ENCODE peak calls at places on chromosomes 4 and X, in four cellular contexts. L, X, F and H are unnamed samples.

GRCh38 chr4:107854326-107855030 is 29.7 kb downstream of the SGMS2 start:
- DNase-seq in L (no peak), X (no peak), F (no peak), H (no peak)

GRCh38 chrX:13263560-13264251 is 56.1 kb downstream of the ATXN3L start:
- DNase-seq in L (no peak), X (no peak), F (no peak), H (no peak)

GRCh38 chr4:93814722-93815121 is 13.8 kb upstream of the ATOH1 start:
- DNase-seq in L (no peak), X (peak), F (no peak), H (no peak)

GRCh38 chr4:54333657-54334056 is 104.6 kb downstream of the PDGFRA start:
- DNase-seq in L (no peak), X (no peak), F (no peak), H (no peak)

GRCh38 chr4:40953253-40954118 is 203.7 kb downstream of the NSUN7 start:
- DNase-seq in L (peak), X (no peak), F (no peak), H (peak)

GRCh38 chrX:82141942-82142341 is 940.0 kb downstream of the SH3BGRL start:
- DNase-seq in L (no peak), X (peak), F (no peak), H (no peak)

GRCh38 chr4:26404597-26405323 is 83.9 kb downstream of the RBPJ start:
- DNase-seq in L (no peak), X (no peak), F (no peak), H (no peak)

GRCh38 chr4:10164877-10165283 is 48.3 kb upstream of the WDR1 start:
- DNase-seq in L (no peak), X (peak), F (no peak), H (peak)

GRCh38 chr4:15562623-15563022 is 92.5 kb downstream of the FBXL5 start:
- DNase-seq in L (no peak), X (no peak), F (no peak), H (no peak)

GRCh38 chr4:145660064-145660463 is 19.9 kb upstream of the C4orf51 start:
- DNase-seq in L (no peak), X (no peak), F (no peak), H (no peak)

GRCh38 chr4:145663194-145663593 is 16.8 kb upstream of the C4orf51 start:
- DNase-seq in L (no peak), X (no peak), F (no peak), H (no peak)
- TF ChIP-seq CTCF in L (no peak), X (no peak), F (no peak), H (no peak)

GRCh38 chrX:106752101-106752678 is 25.7 kb downstream of the RNF128 start:
- DNase-seq in L (no peak), X (peak), F (no peak), H (peak)
- TF ChIP-seq CTCF in L (peak), X (no peak), F (peak), H (peak)

GRCh38 chr4:176919631-176920030 is 126.9 kb upstream of the VEGFC start:
- DNase-seq in L (no peak), X (no peak), F (no peak), H (no peak)

GRCh38 chr4:176925962-176926361 is 133.2 kb upstream of the VEGFC start:
- DNase-seq in L (no peak), X (no peak), F (no peak), H (no peak)

GRCh38 chr4:176921256-176921655 is 128.5 kb upstream of the VEGFC start:
- DNase-seq in L (no peak), X (no peak), F (no peak), H (no peak)

GRCh38 chr4:176924238-176924637 is 131.5 kb upstream of the VEGFC start:
- DNase-seq in L (no peak), X (no peak), F (no peak), H (no peak)

DNA sequence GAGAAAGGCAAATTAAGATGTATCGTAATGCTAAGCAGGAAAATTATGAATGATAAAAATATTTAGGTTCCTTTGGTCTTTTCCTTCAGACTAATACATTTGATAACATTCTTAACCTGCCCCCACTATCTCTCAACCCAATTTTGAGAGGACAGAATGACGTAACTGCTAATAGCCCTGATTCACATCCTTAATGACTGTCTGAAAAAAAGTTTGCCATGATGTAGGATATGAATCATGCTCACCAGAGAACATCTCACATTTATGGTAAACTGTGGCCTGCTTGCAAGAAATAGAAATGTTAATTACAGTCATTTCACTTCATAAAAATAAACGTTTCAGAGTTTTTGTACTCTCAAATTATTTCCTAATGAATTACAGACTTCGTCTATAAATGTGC is 128.0 kb upstream of the VEGFC start:
- DNase-seq in L (no peak), X (no peak), F (no peak), H (peak)
- TF ChIP-seq CTCF in L (no peak), X (no peak), F (no peak), H (no peak)

GRCh38 chr4:95693594-95693993 is 144.8 kb upstream of the UNC5C start:
- DNase-seq in L (no peak), X (peak), F (no peak), H (no peak)
- TF ChIP-seq CTCF in L (no peak), X (no peak), F (peak), H (no peak)

GRCh38 chr4:186132577-186133277 is 28.2 kb downstream of the FAM149A start:
- DNase-seq in L (no peak), X (peak), F (no peak), H (no peak)
- TF ChIP-seq CTCF in L (no peak), X (no peak), F (peak), H (no peak)

GRCh38 chr4:59748433-59748832 is 1451.7 kb upstream of the ADGRL3 start:
- DNase-seq in L (no peak), X (no peak), F (no peak), H (no peak)
- TF ChIP-seq CTCF in L (no peak), X (no peak), F (no peak), H (no peak)